ENCODE peak calls at places on chromosomes 5 and 9, in five cellular contexts. R, A, N, E and Z are unnamed samples.

GRCh38 chr9:79189511-79189924 is 382.2 kb upstream of the TLE4 start:
- DNase-seq in R (no peak), A (no peak), N (peak), E (no peak), Z (no peak)

GRCh38 chr9:22097712-22098111 is 88.6 kb upstream of the CDKN2B start:
- DNase-seq in R (no peak), A (no peak), N (peak), E (no peak), Z (no peak)

GRCh38 chr9:3954228-3954949 is 345.5 kb downstream of the GLIS3 start:
- DNase-seq in R (no peak), A (no peak), N (no peak), E (no peak), Z (no peak)

GRCh38 chr9:84136119-84136868 is 155.7 kb downstream of the RMI1 start:
- DNase-seq in R (no peak), A (no peak), N (peak), E (no peak), Z (no peak)

GRCh38 chr9:16653491-16654407 is 216.7 kb downstream of the BNC2 start:
- DNase-seq in R (no peak), A (no peak), N (no peak), E (no peak), Z (no peak)

GRCh38 chr9:15069106-15069505 is 158.9 kb upstream of the FREM1 start:
- DNase-seq in R (no peak), A (no peak), N (no peak), E (no peak), Z (no peak)

GRCh38 chr5:149887622-149888183 is 56.9 kb downstream of the PDE6A start:
- DNase-seq in R (no peak), A (no peak), N (peak), E (no peak), Z (no peak)

GRCh38 chr5:128736567-128736966 is 198.5 kb upstream of the FBN2 start:
- DNase-seq in R (no peak), A (no peak), N (no peak), E (no peak), Z (no peak)

GRCh38 chr9:130426883-130427282 is 17.9 kb upstream of the ASS1 start:
- DNase-seq in R (no peak), A (no peak), N (peak), E (peak), Z (peak)

GRCh38 chr5:113205807-113206206 is 229.0 kb downstream of the TSSK1B start:
- DNase-seq in R (no peak), A (no peak), N (no peak), E (peak), Z (no peak)

GRCh38 chr9:82183181-82183860 is 194.7 kb downstream of the SPATA31D1 start:
- DNase-seq in R (no peak), A (no peak), N (peak), E (no peak), Z (no peak)

GRCh38 chr5:173495225-173495904 is 121.1 kb downstream of the BOD1 start:
- DNase-seq in R (no peak), A (no peak), N (peak), E (peak), Z (peak)

GRCh38 chr9:15401266-15401665 is 21.4 kb upstream of the SNAPC3 start:
- DNase-seq in R (no peak), A (no peak), N (no peak), E (no peak), Z (no peak)

GRCh38 chr5:111478898-111479297 is 33.4 kb downstream of the STARD4 start:
- DNase-seq in R (no peak), A (no peak), N (no peak), E (no peak), Z (no peak)

GRCh38 chr5:111480346-111480745 is 32.0 kb downstream of the STARD4 start:
- DNase-seq in R (no peak), A (no peak), N (no peak), E (no peak), Z (no peak)

GRCh38 chr5:111472579-111472978 is 39.8 kb downstream of the STARD4 start:
- DNase-seq in R (no peak), A (peak), N (no peak), E (no peak), Z (no peak)

GRCh38 chr5:111478266-111478665 is 34.1 kb downstream of the STARD4 start:
- DNase-seq in R (no peak), A (no peak), N (no peak), E (no peak), Z (no peak)
- TF ChIP-seq CTCF in R (no peak), A (no peak), N (peak), E (peak), Z (no peak)

DNA sequence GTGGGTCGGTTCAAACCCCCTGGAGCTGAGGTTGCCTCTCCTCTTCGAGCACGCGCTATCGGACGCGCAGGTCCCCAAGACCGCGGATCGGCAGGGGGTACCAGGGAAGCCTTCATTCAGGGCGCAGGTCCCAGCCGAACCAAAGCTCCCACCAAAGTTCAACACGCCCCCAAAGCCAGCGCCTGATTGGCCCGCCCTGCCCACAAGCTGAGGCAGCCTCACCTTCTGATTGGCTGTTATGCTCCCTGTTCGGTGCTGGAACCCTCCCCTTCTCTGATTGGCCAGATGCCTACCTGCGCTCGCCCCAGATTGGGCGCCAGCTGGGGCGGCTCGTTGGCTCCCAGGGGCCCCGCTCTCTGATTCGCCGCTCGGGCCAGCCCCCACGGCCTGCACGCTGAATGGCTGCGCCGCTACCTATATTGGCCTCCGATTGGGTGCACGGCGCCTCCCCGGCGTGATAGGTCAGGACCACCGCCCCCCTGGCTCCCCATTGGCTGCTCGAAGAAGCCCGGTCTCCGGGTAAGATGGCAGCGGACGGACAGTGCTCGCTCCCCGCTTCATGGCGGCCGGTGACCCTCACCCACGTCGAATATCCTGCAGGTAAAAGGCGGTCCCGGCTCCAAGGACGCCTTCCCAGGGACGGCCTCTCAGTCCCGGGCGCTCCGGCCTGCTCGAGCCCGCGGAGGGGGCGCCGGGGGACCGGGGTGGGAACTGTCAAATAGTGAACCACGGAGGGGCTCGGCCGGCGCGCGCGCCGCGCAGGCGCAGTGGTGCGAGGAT is at the start of gene DOLPP1:
- DNase-seq in R (peak), A (peak), N (peak), E (peak), Z (peak)
- TF ChIP-seq CTCF in R (no peak), A (no peak), N (no peak), E (no peak), Z (no peak)

GRCh38 chr9:122468735-122469134 is 9.0 kb downstream of the OR1J1 start:
- DNase-seq in R (no peak), A (no peak), N (peak), E (no peak), Z (no peak)

GRCh38 chr9:122464633-122465567 is 12.8 kb downstream of the OR1J1 start:
- DNase-seq in R (peak), A (peak), N (peak), E (peak), Z (peak)

DNA sequence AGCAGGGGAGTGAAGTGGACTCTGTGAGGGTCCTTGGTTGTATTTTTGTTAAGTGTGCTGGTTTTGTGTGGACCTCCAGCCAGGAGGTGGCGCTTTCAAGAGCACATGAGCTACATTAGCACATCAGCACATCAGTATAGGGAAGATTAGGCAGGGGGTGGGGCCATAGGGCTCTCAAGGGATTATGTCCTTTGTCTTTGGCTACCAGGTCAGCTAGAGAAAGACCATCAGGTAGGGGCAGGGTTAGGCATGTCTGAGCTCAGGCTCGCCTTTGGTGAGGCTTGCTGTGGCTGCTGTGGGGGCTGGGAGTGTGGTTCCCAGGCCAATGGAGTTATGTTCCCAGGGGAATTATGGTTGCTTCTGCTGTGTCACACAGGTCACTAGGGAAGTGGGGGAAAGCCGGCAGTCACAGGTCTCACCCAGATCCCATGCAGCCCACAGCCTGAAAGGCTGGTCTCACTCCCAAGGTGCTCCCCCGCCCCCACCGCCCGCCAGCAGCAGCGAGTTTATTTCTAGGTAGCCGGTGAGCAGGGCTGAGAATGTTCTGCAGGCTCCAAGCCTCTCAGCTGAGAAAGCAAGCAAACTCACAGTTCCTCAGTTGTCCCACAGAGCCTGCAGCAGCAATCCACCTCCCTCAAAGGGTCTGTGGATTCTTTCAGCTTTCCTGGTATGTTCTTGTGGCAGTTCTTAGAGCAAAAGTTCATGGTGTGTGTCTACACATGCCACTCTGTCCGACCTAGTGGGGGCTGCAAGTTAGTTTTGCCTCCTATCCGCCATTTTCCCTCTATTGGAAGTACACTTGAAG is 13.7 kb downstream of the OR1J1 start:
- DNase-seq in R (no peak), A (peak), N (no peak), E (peak), Z (no peak)
- TF ChIP-seq CTCF in R (no peak), A (peak), N (peak), E (peak), Z (no peak)

GRCh38 chr9:77897292-77897691 is 134.3 kb downstream of the GNAQ start:
- DNase-seq in R (no peak), A (no peak), N (no peak), E (peak), Z (no peak)
- TF ChIP-seq CTCF in R (no peak), A (no peak), N (peak), E (peak), Z (no peak)

GRCh38 chr9:2723666-2724065 is 6.4 kb downstream of the KCNV2 start:
- DNase-seq in R (no peak), A (no peak), N (no peak), E (no peak), Z (no peak)

GRCh38 chr9:2720179-2720654 is 2.9 kb downstream of the KCNV2 start:
- DNase-seq in R (no peak), A (no peak), N (no peak), E (no peak), Z (no peak)

GRCh38 chr9:2725929-2726328 is 8.6 kb downstream of the KCNV2 start:
- DNase-seq in R (no peak), A (no peak), N (peak), E (no peak), Z (no peak)

GRCh38 chr9:2725126-2725525 is 7.8 kb downstream of the KCNV2 start:
- DNase-seq in R (no peak), A (no peak), N (no peak), E (no peak), Z (no peak)

GRCh38 chr9:2722715-2723114 is 5.4 kb downstream of the KCNV2 start:
- DNase-seq in R (peak), A (no peak), N (peak), E (no peak), Z (no peak)
- TF ChIP-seq CTCF in R (no peak), A (no peak), N (no peak), E (no peak), Z (no peak)

GRCh38 chr5:109987970-109988369 is 298.2 kb downstream of the MAN2A1 start:
- DNase-seq in R (no peak), A (no peak), N (no peak), E (no peak), Z (no peak)
- TF ChIP-seq CTCF in R (no peak), A (no peak), N (no peak), E (no peak), Z (no peak)